ENCODE peak calls at places on chromosomes 13 and 19, in four cellular contexts. J is left ventricle myocardium inferior, S is heart left ventricle, H is body of pancreas. E is an unnamed sample.
A peak's percentile ranks its signal among the peaks of the same experiment; 100 is the strongest.

GRCh38 chr13:26618726-26619125 is 61.2 kb downstream of the WASF3 start:
- DNase-seq in H (no peak), J (no peak), S (no peak), E (no peak)

GRCh38 chr19:38919837-38920528 is 8.0 kb upstream of the CCER2 start:
- DNase-seq in S (no peak), J (no peak), H (no peak), E (peak; percentile 54)

GRCh38 chr19:51000981-51001380 is 423 bp downstream of the KLK8 start:
- DNase-seq in J (no peak), H (no peak), S (no peak), E (no peak)

GRCh38 chr13:46041335-46041934 is 11.1 kb downstream of the ZC3H13 start:
- DNase-seq in J (no peak), S (no peak), H (no peak), E (no peak)

GRCh38 chr13:29532136-29532535 is 63.4 kb downstream of the SLC7A1 start:
- DNase-seq in H (no peak), J (no peak), S (no peak), E (no peak)

GRCh38 chr19:40139533-40140287 is 49.0 kb upstream of the ZNF780A start:
- DNase-seq in S (no peak), H (peak; percentile 23), J (no peak), E (peak; percentile 73)

GRCh38 chr13:45374917-45375316 is 33.9 kb upstream of the TPT1 start:
- DNase-seq in H (no peak), J (no peak), S (no peak), E (no peak)

GRCh38 chr19:19655641-19656343 is 7.7 kb downstream of the ATP13A1 start:
- DNase-seq in S (no peak), H (no peak), J (no peak), E (no peak)

GRCh38 chr19:16288544-16288943 is 36.1 kb upstream of the KLF2 start:
- DNase-seq in H (no peak), J (no peak), S (no peak), E (peak; percentile 58)

GRCh38 chr19:11435833-11436313 is 438 bp downstream of the PRKCSH start:
- DNase-seq in H (no peak), J (no peak), S (no peak), E (peak; percentile 44)

GRCh38 chr19:17325881-17326594 is 8.6 kb downstream of the ANO8 start:
- DNase-seq in J (no peak), H (peak; percentile 30), S (peak; percentile 58), E (no peak)

GRCh38 chr13:60572003-60572792 is 175.2 kb downstream of the TDRD3 start:
- DNase-seq in H (no peak), J (no peak), S (no peak), E (no peak)

GRCh38 chr13:91946498-91947070 is 548.2 kb downstream of the GPC5 start:
- DNase-seq in S (no peak), H (no peak), J (no peak), E (peak; percentile 2)

GRCh38 chr13:90302113-90302512 is 1045.4 kb upstream of the MIR17HG start:
- DNase-seq in J (no peak), H (no peak), S (no peak), E (peak; percentile 16)

GRCh38 chr19:31355330-31356289 is 6.4 kb upstream of the TSHZ3 start:
- DNase-seq in S (no peak), J (no peak), H (no peak), E (no peak)

GRCh38 chr13:63540042-63540441 is 2124.4 kb upstream of the PCDH20 start:
- DNase-seq in H (no peak), J (no peak), S (no peak), E (no peak)

GRCh38 chr13:112781881-112782361 is 92.1 kb downstream of the ATP11A start:
- DNase-seq in H (peak; percentile 65), J (peak; percentile 68), S (peak; percentile 84), E (no peak)

GRCh38 chr13:63305641-63306133 is 1890.0 kb upstream of the PCDH20 start:
- DNase-seq in H (no peak), S (no peak), J (no peak), E (no peak)

GRCh38 chr19:33387351-33388230 is 14.1 kb downstream of the CEBPG start:
- DNase-seq in H (no peak), J (peak; percentile 12), S (peak; percentile 25), E (no peak)

GRCh38 chr19:1394252-1395193 is 6.8 kb downstream of the GAMT start:
- DNase-seq in J (no peak), H (peak; percentile 97), S (peak; percentile 29), E (no peak)

GRCh38 chr13:23509781-23510543 is 60.2 kb upstream of the TNFRSF19 start:
- DNase-seq in H (no peak), S (no peak), J (no peak), E (no peak)

GRCh38 chr19:43820098-43820860 is 6.8 kb upstream of the ZNF283 start:
- DNase-seq in J (peak; percentile 54), S (peak; percentile 72), H (peak; percentile 25), E (no peak)

GRCh38 chr19:46413262-46414031 is at the start of gene CCDC8:
- DNase-seq in J (peak; percentile 89), S (peak; percentile 94), H (peak; percentile 94), E (peak; percentile 98)

GRCh38 chr19:42596391-42597071 is 1.8 kb upstream of the CEACAM8 start:
- DNase-seq in J (no peak), H (peak; percentile 31), S (peak; percentile 30), E (peak; percentile 50)

GRCh38 chr13:40432018-40432978 is 234.1 kb downstream of the FOXO1 start:
- DNase-seq in J (no peak), H (no peak), S (no peak), E (no peak)

GRCh38 chr19:43639507-43640423 is at the start of gene CADM4:
- DNase-seq in S (no peak), H (peak; percentile 57), J (peak; percentile 23), E (no peak)

GRCh38 chr19:48961051-48961649 is 4.0 kb upstream of the FTL start:
- DNase-seq in H (no peak), J (no peak), S (no peak), E (no peak)

GRCh38 chr13:46389985-46390384 is 2.9 kb upstream of the RUBCNL start:
- DNase-seq in J (peak; percentile 18), S (peak; percentile 41), H (peak; percentile 41), E (peak; percentile 92)

GRCh38 chr19:40609561-40610395 is 8.6 kb downstream of the LTBP4 start:
- DNase-seq in H (peak; percentile 97), J (peak; percentile 90), S (peak; percentile 92), E (peak; percentile 91)

GRCh38 chr13:35475131-35475959 is 1.1 kb downstream of the MAB21L1 start:
- DNase-seq in S (peak; percentile 61), J (no peak), H (no peak), E (peak; percentile 87)
- H3K27me3 ChIP-seq in S (no peaks in the 10 kb centered on the region), J (no peaks in the 10 kb centered on the region), H (no peaks in the 10 kb centered on the region), E (no peaks in the 10 kb centered on the region)

GRCh38 chr13:108342369-108343289 is 73.1 kb downstream of the TNFSF13B start:
- DNase-seq in H (no peak), S (no peak), J (no peak), E (peak; percentile 40)
- H3K27ac ChIP-seq in H (no peak overlapping the region), S (no peak overlapping the region), J (no peak overlapping the region), E (no peak overlapping the region)

DNA sequence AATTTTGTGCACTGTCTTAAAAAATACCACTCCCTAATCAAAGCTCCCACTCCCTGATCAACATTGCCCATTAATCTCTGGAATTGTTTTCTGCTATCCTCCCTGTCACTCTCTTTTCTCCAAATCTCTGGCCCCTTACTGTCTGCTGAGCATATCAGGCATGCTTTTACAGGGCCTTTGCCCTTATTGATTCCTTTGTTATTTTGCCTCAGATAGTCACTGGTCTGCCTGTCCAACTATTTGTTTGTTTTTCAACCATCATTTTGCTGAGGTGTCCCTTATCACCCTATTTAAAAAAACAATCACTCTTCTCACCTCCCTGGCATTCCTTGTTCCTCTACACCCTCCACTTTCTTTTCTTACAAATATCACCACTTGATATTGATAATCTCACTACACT is 153.0 kb downstream of the PCDH9 start:
- DNase-seq in S (no peak), H (no peak), J (no peak), E (no peak)
- H3K36me3 ChIP-seq in S (no peaks in the 10 kb centered on the region), H (no peaks in the 10 kb centered on the region), J (no peaks in the 10 kb centered on the region), E (no peaks in the 10 kb centered on the region)

GRCh38 chr19:35860436-35860817 is 3.7 kb downstream of the KIRREL2 start:
- DNase-seq in H (no peak), J (no peak), S (no peak), E (no peak)

GRCh38 chr19:35859414-35859813 is 2.7 kb downstream of the KIRREL2 start:
- DNase-seq in S (no peak), J (no peak), H (peak; percentile 57), E (no peak)

GRCh38 chr19:35861640-35862160 is 5.0 kb downstream of the KIRREL2 start:
- DNase-seq in J (no peak), S (no peak), H (no peak), E (no peak)

GRCh38 chr19:35862528-35862927 is 5.8 kb downstream of the KIRREL2 start:
- DNase-seq in H (peak; percentile 63), S (no peak), J (no peak), E (no peak)

GRCh38 chr19:35860818-35861639 is 4.3 kb downstream of the KIRREL2 start:
- DNase-seq in S (no peak), J (no peak), H (no peak), E (no peak)
- H3K27me3 ChIP-seq in S (peaks cover 33% of the 10 kb centered on the region), J (peaks cover 99% of the 10 kb centered on the region), H (no peaks in the 10 kb centered on the region), E (peaks cover 35% of the 10 kb centered on the region)

GRCh38 chr13:36362251-36362650 is 16.1 kb upstream of the SPART start:
- DNase-seq in S (no peak), J (no peak), H (no peak), E (no peak)
- H3K27ac ChIP-seq in S (no peak overlapping the region), J (peak overlapping the region; percentile 28), H (no peak overlapping the region), E (no peak overlapping the region)

GRCh38 chr19:54107876-54108490 is 5.3 kb downstream of the NDUFA3 start:
- DNase-seq in H (no peak), S (peak; percentile 20), J (no peak), E (no peak)

GRCh38 chr19:54108496-54108895 is 5.8 kb downstream of the NDUFA3 start:
- DNase-seq in J (no peak), H (no peak), S (no peak), E (no peak)

GRCh38 chr19:54104998-54105715 is 2.5 kb downstream of the NDUFA3 start:
- DNase-seq in S (no peak), H (no peak), J (no peak), E (no peak)

GRCh38 chr19:54105796-54106195 is 3.1 kb downstream of the NDUFA3 start:
- DNase-seq in S (no peak), J (no peak), H (no peak), E (no peak)

GRCh38 chr19:54106716-54107115 is 4.1 kb downstream of the NDUFA3 start:
- DNase-seq in H (no peak), J (peak; percentile 12), S (no peak), E (no peak)
- H3K36me3 ChIP-seq in H (peaks cover 10% of the 10 kb centered on the region), J (peaks cover 69% of the 10 kb centered on the region), S (peaks cover 62% of the 10 kb centered on the region), E (peaks cover 15% of the 10 kb centered on the region)